ENCODE peak calls at places on chromosomes 16 and 17, in eight cellular contexts. One of them, this sample, is unnamed.

GRCh38 chr16:86536621-86537020 is 18.4 kb downstream of the MTHFSD start:
- DNase-seq in neural progenitor cell: no peak
- DNase-seq in cardiac muscle cell: no peak
- DNase-seq in nephron progenitor cell: no peak
- DNase-seq in tibial nerve: no peak
- DNase-seq in progenitor cell of endocrine pancreas: no peak
- DNase-seq in endothelial cell of umbilical vein: no peak
- DNase-seq in lower leg skin: no peak
- DNase-seq in this sample: no peak

GRCh38 chr16:3023415-3023668 is 400 bp downstream of the HCFC1R1 start:
- DNase-seq in neural progenitor cell: no peak
- DNase-seq in cardiac muscle cell: no peak
- DNase-seq in nephron progenitor cell: no peak
- DNase-seq in tibial nerve: no peak
- DNase-seq in progenitor cell of endocrine pancreas: no peak
- DNase-seq in endothelial cell of umbilical vein: no peak
- DNase-seq in lower leg skin: no peak
- DNase-seq in this sample: no peak

GRCh38 chr16:79286646-79287423 is 313.7 kb downstream of the MAF start:
- DNase-seq in neural progenitor cell: peak
- DNase-seq in cardiac muscle cell: no peak
- DNase-seq in nephron progenitor cell: peak
- DNase-seq in tibial nerve: peak
- DNase-seq in progenitor cell of endocrine pancreas: no peak
- DNase-seq in endothelial cell of umbilical vein: no peak
- DNase-seq in lower leg skin: no peak
- DNase-seq in this sample: peak

GRCh38 chr17:2068589-2069051 is 13.7 kb downstream of the HIC1 start:
- DNase-seq in neural progenitor cell: no peak
- DNase-seq in cardiac muscle cell: no peak
- DNase-seq in nephron progenitor cell: no peak
- DNase-seq in tibial nerve: no peak
- DNase-seq in progenitor cell of endocrine pancreas: no peak
- DNase-seq in endothelial cell of umbilical vein: peak
- DNase-seq in lower leg skin: no peak
- DNase-seq in this sample: no peak

GRCh38 chr17:46795379-46795952 is 23.0 kb downstream of the WNT3 start:
- DNase-seq in neural progenitor cell: no peak
- DNase-seq in cardiac muscle cell: no peak
- DNase-seq in nephron progenitor cell: no peak
- DNase-seq in tibial nerve: no peak
- DNase-seq in progenitor cell of endocrine pancreas: no peak
- DNase-seq in endothelial cell of umbilical vein: no peak
- DNase-seq in lower leg skin: no peak
- DNase-seq in this sample: no peak

GRCh38 chr17:75619506-75620431 is 13.5 kb upstream of the SMIM5 start:
- DNase-seq in neural progenitor cell: peak
- DNase-seq in cardiac muscle cell: peak
- DNase-seq in nephron progenitor cell: peak
- DNase-seq in tibial nerve: no peak
- DNase-seq in progenitor cell of endocrine pancreas: no peak
- DNase-seq in endothelial cell of umbilical vein: peak
- DNase-seq in lower leg skin: no peak
- DNase-seq in this sample: peak

GRCh38 chr17:4536742-4537411 is 18.3 kb downstream of the MYBBP1A start:
- DNase-seq in neural progenitor cell: no peak
- DNase-seq in cardiac muscle cell: no peak
- DNase-seq in nephron progenitor cell: no peak
- DNase-seq in tibial nerve: no peak
- DNase-seq in progenitor cell of endocrine pancreas: no peak
- DNase-seq in endothelial cell of umbilical vein: peak
- DNase-seq in lower leg skin: no peak
- DNase-seq in this sample: no peak

GRCh38 chr17:76716146-76716833 is 5.5 kb upstream of the MXRA7 start:
- DNase-seq in neural progenitor cell: no peak
- DNase-seq in cardiac muscle cell: no peak
- DNase-seq in nephron progenitor cell: no peak
- DNase-seq in tibial nerve: peak
- DNase-seq in progenitor cell of endocrine pancreas: no peak
- DNase-seq in endothelial cell of umbilical vein: no peak
- DNase-seq in lower leg skin: no peak
- DNase-seq in this sample: no peak

GRCh38 chr16:30447512-30448226 is 2.0 kb upstream of the SEPHS2 start:
- DNase-seq in neural progenitor cell: no peak
- DNase-seq in cardiac muscle cell: no peak
- DNase-seq in nephron progenitor cell: no peak
- DNase-seq in tibial nerve: no peak
- DNase-seq in progenitor cell of endocrine pancreas: no peak
- DNase-seq in endothelial cell of umbilical vein: no peak
- DNase-seq in lower leg skin: no peak
- DNase-seq in this sample: no peak

GRCh38 chr17:5591966-5592365 is 7.7 kb upstream of the NLRP1 start:
- DNase-seq in neural progenitor cell: no peak
- DNase-seq in cardiac muscle cell: no peak
- DNase-seq in nephron progenitor cell: no peak
- DNase-seq in tibial nerve: no peak
- DNase-seq in progenitor cell of endocrine pancreas: no peak
- DNase-seq in endothelial cell of umbilical vein: no peak
- DNase-seq in lower leg skin: no peak
- DNase-seq in this sample: no peak

GRCh38 chr17:8020776-8021564 is 17.9 kb upstream of the ALOX15B start:
- DNase-seq in neural progenitor cell: no peak
- DNase-seq in cardiac muscle cell: no peak
- DNase-seq in nephron progenitor cell: no peak
- DNase-seq in tibial nerve: no peak
- DNase-seq in progenitor cell of endocrine pancreas: no peak
- DNase-seq in endothelial cell of umbilical vein: no peak
- DNase-seq in lower leg skin: no peak
- DNase-seq in this sample: no peak

GRCh38 chr17:16101440-16101839 is 101.8 kb downstream of the TTC19 start:
- DNase-seq in neural progenitor cell: no peak
- DNase-seq in cardiac muscle cell: no peak
- DNase-seq in nephron progenitor cell: no peak
- DNase-seq in tibial nerve: no peak
- DNase-seq in progenitor cell of endocrine pancreas: no peak
- DNase-seq in endothelial cell of umbilical vein: no peak
- DNase-seq in lower leg skin: no peak
- DNase-seq in this sample: no peak

GRCh38 chr17:70110443-70110880 is 35.4 kb downstream of the KCNJ16 start:
- DNase-seq in neural progenitor cell: no peak
- DNase-seq in cardiac muscle cell: no peak
- DNase-seq in nephron progenitor cell: no peak
- DNase-seq in tibial nerve: no peak
- DNase-seq in progenitor cell of endocrine pancreas: no peak
- DNase-seq in endothelial cell of umbilical vein: peak
- DNase-seq in lower leg skin: no peak
- DNase-seq in this sample: no peak

GRCh38 chr16:1334739-1335138 is 1.3 kb downstream of the BAIAP3 start:
- DNase-seq in neural progenitor cell: no peak
- DNase-seq in cardiac muscle cell: no peak
- DNase-seq in nephron progenitor cell: no peak
- DNase-seq in tibial nerve: no peak
- DNase-seq in progenitor cell of endocrine pancreas: no peak
- DNase-seq in endothelial cell of umbilical vein: no peak
- DNase-seq in lower leg skin: no peak
- DNase-seq in this sample: no peak

GRCh38 chr16:15548482-15548891 is 94.5 kb downstream of the MARF1 start:
- DNase-seq in neural progenitor cell: no peak
- DNase-seq in cardiac muscle cell: no peak
- DNase-seq in nephron progenitor cell: no peak
- DNase-seq in tibial nerve: no peak
- DNase-seq in progenitor cell of endocrine pancreas: no peak
- DNase-seq in endothelial cell of umbilical vein: no peak
- DNase-seq in lower leg skin: no peak
- DNase-seq in this sample: no peak

GRCh38 chr16:79163666-79164377 is 436.7 kb downstream of the MAF start:
- DNase-seq in neural progenitor cell: no peak
- DNase-seq in cardiac muscle cell: no peak
- DNase-seq in nephron progenitor cell: no peak
- DNase-seq in tibial nerve: peak
- DNase-seq in progenitor cell of endocrine pancreas: no peak
- DNase-seq in endothelial cell of umbilical vein: no peak
- DNase-seq in lower leg skin: no peak
- DNase-seq in this sample: no peak

GRCh38 chr16:55508271-55508921 is 476 bp upstream of the LPCAT2 start:
- DNase-seq in neural progenitor cell: no peak
- DNase-seq in cardiac muscle cell: no peak
- DNase-seq in nephron progenitor cell: no peak
- DNase-seq in tibial nerve: no peak
- DNase-seq in progenitor cell of endocrine pancreas: no peak
- DNase-seq in endothelial cell of umbilical vein: no peak
- DNase-seq in lower leg skin: no peak
- DNase-seq in this sample: no peak

GRCh38 chr16:89422905-89423630 is 67.3 kb downstream of the ANKRD11 start:
- DNase-seq in neural progenitor cell: no peak
- DNase-seq in cardiac muscle cell: peak
- DNase-seq in nephron progenitor cell: no peak
- DNase-seq in tibial nerve: no peak
- DNase-seq in progenitor cell of endocrine pancreas: no peak
- DNase-seq in endothelial cell of umbilical vein: no peak
- DNase-seq in lower leg skin: no peak
- DNase-seq in this sample: peak

GRCh38 chr16:68062910-68063393 is 22.2 kb upstream of the NFATC3 start:
- DNase-seq in neural progenitor cell: no peak
- DNase-seq in cardiac muscle cell: no peak
- DNase-seq in nephron progenitor cell: no peak
- DNase-seq in tibial nerve: no peak
- DNase-seq in progenitor cell of endocrine pancreas: no peak
- DNase-seq in endothelial cell of umbilical vein: no peak
- DNase-seq in lower leg skin: no peak
- DNase-seq in this sample: no peak

GRCh38 chr16:31504159-31504558 is 4.0 kb downstream of the RUSF1 start:
- DNase-seq in neural progenitor cell: no peak
- DNase-seq in cardiac muscle cell: no peak
- DNase-seq in nephron progenitor cell: no peak
- DNase-seq in tibial nerve: no peak
- DNase-seq in progenitor cell of endocrine pancreas: no peak
- DNase-seq in endothelial cell of umbilical vein: peak
- DNase-seq in lower leg skin: no peak
- DNase-seq in this sample: no peak

GRCh38 chr16:73023320-73023719 is 24.6 kb downstream of the ZFHX3 start:
- DNase-seq in neural progenitor cell: no peak
- DNase-seq in cardiac muscle cell: no peak
- DNase-seq in nephron progenitor cell: no peak
- DNase-seq in tibial nerve: no peak
- DNase-seq in progenitor cell of endocrine pancreas: no peak
- DNase-seq in endothelial cell of umbilical vein: no peak
- DNase-seq in lower leg skin: no peak
- DNase-seq in this sample: no peak
- TF ChIP-seq CTCF in neural progenitor cell: no peak
- TF ChIP-seq CTCF in cardiac muscle cell: no peak
- TF ChIP-seq CTCF in nephron progenitor cell: no peak
- TF ChIP-seq CTCF in tibial nerve: no peak
- TF ChIP-seq CTCF in progenitor cell of endocrine pancreas: no peak
- TF ChIP-seq CTCF in endothelial cell of umbilical vein: no peak
- TF ChIP-seq CTCF in lower leg skin: no peak
- TF ChIP-seq CTCF in this sample: no peak

DNA sequence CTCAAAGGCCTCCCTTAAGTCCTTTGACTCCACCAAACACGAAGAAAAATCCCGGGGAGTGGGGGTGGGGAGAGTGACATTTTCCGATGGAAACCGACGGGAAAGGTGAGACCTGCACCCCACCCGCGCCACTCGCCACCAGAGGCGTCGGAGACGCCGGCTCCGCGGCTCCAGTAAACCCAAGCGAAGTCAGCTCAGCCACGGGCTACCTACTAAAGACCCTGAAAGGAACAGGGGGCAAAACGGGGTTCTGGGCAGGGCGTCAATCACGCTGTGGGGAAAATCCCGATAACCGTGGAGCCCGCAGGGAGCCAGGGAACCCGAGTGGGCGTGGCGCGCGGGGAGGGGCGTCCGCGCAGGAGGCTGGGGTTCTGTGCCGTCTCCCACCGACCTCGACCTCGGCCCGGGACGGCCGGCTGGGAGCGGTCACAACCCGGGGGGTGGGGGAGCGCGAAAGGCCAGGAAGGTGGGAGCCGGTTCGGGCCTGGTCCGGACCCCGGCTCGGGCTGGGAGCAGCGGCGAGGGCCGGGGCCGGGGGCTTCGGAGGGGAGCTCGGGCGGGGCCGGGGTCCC is 565 bp downstream of the WDR45B start:
- DNase-seq in neural progenitor cell: peak
- DNase-seq in cardiac muscle cell: peak
- DNase-seq in nephron progenitor cell: peak
- DNase-seq in tibial nerve: no peak
- DNase-seq in progenitor cell of endocrine pancreas: peak
- DNase-seq in endothelial cell of umbilical vein: peak
- DNase-seq in lower leg skin: no peak
- DNase-seq in this sample: peak
- TF ChIP-seq CTCF in neural progenitor cell: peak
- TF ChIP-seq CTCF in cardiac muscle cell: peak
- TF ChIP-seq CTCF in nephron progenitor cell: no peak
- TF ChIP-seq CTCF in tibial nerve: peak
- TF ChIP-seq CTCF in progenitor cell of endocrine pancreas: peak
- TF ChIP-seq CTCF in endothelial cell of umbilical vein: peak
- TF ChIP-seq CTCF in lower leg skin: no peak
- TF ChIP-seq CTCF in this sample: peak

GRCh38 chr17:66904760-66905637 is 59.5 kb upstream of the CACNG4 start:
- DNase-seq in neural progenitor cell: no peak
- DNase-seq in cardiac muscle cell: peak
- DNase-seq in nephron progenitor cell: no peak
- DNase-seq in tibial nerve: no peak
- DNase-seq in progenitor cell of endocrine pancreas: no peak
- DNase-seq in endothelial cell of umbilical vein: peak
- DNase-seq in lower leg skin: no peak
- DNase-seq in this sample: no peak

GRCh38 chr17:66898536-66898935 is 63.6 kb downstream of the CACNG5 start:
- DNase-seq in neural progenitor cell: no peak
- DNase-seq in cardiac muscle cell: no peak
- DNase-seq in nephron progenitor cell: no peak
- DNase-seq in tibial nerve: no peak
- DNase-seq in progenitor cell of endocrine pancreas: no peak
- DNase-seq in endothelial cell of umbilical vein: no peak
- DNase-seq in lower leg skin: no peak
- DNase-seq in this sample: no peak

GRCh38 chr17:66903781-66904180 is 60.7 kb upstream of the CACNG4 start:
- DNase-seq in neural progenitor cell: no peak
- DNase-seq in cardiac muscle cell: no peak
- DNase-seq in nephron progenitor cell: no peak
- DNase-seq in tibial nerve: no peak
- DNase-seq in progenitor cell of endocrine pancreas: no peak
- DNase-seq in endothelial cell of umbilical vein: no peak
- DNase-seq in lower leg skin: no peak
- DNase-seq in this sample: no peak

GRCh38 chr17:66897141-66897540 is 62.2 kb downstream of the CACNG5 start:
- DNase-seq in neural progenitor cell: no peak
- DNase-seq in cardiac muscle cell: no peak
- DNase-seq in nephron progenitor cell: no peak
- DNase-seq in tibial nerve: no peak
- DNase-seq in progenitor cell of endocrine pancreas: no peak
- DNase-seq in endothelial cell of umbilical vein: no peak
- DNase-seq in lower leg skin: no peak
- DNase-seq in this sample: no peak

GRCh38 chr17:66900126-66901010 is 64.1 kb upstream of the CACNG4 start:
- DNase-seq in neural progenitor cell: no peak
- DNase-seq in cardiac muscle cell: no peak
- DNase-seq in nephron progenitor cell: no peak
- DNase-seq in tibial nerve: no peak
- DNase-seq in progenitor cell of endocrine pancreas: no peak
- DNase-seq in endothelial cell of umbilical vein: peak
- DNase-seq in lower leg skin: no peak
- DNase-seq in this sample: no peak
- TF ChIP-seq CTCF in neural progenitor cell: peak
- TF ChIP-seq CTCF in cardiac muscle cell: peak
- TF ChIP-seq CTCF in nephron progenitor cell: no peak
- TF ChIP-seq CTCF in tibial nerve: no peak
- TF ChIP-seq CTCF in progenitor cell of endocrine pancreas: peak
- TF ChIP-seq CTCF in endothelial cell of umbilical vein: no peak
- TF ChIP-seq CTCF in lower leg skin: no peak
- TF ChIP-seq CTCF in this sample: no peak

GRCh38 chr16:85227924-85228462 is 115.7 kb upstream of the CIBAR2 start:
- DNase-seq in neural progenitor cell: peak
- DNase-seq in cardiac muscle cell: peak
- DNase-seq in nephron progenitor cell: peak
- DNase-seq in tibial nerve: no peak
- DNase-seq in progenitor cell of endocrine pancreas: no peak
- DNase-seq in endothelial cell of umbilical vein: no peak
- DNase-seq in lower leg skin: no peak
- DNase-seq in this sample: peak
- TF ChIP-seq CTCF in neural progenitor cell: no peak
- TF ChIP-seq CTCF in cardiac muscle cell: peak
- TF ChIP-seq CTCF in nephron progenitor cell: no peak
- TF ChIP-seq CTCF in tibial nerve: no peak
- TF ChIP-seq CTCF in progenitor cell of endocrine pancreas: no peak
- TF ChIP-seq CTCF in endothelial cell of umbilical vein: no peak
- TF ChIP-seq CTCF in lower leg skin: no peak
- TF ChIP-seq CTCF in this sample: no peak

This sample was measured in GM12865.